ENCODE peak calls at places on chromosomes 16 and 17, in four cellular contexts. E is fibroblast of villous mesenchyme, Z is fibroblast of pulmonary artery, I is left ventricle myocardium inferior. C is an unnamed sample.

GRCh38 chr16:23807028-23807427 is 28.8 kb upstream of the PRKCB start:
- DNase-seq in E (no peak), Z (no peak), I (no peak), C (no peak)

GRCh38 chr16:74999208-74999682 is 421 bp downstream of the ZNRF1 start:
- DNase-seq in E (no peak), Z (no peak), I (peak; percentile 34), C (peak; percentile 6)

GRCh38 chr17:41406205-41406604 is 8.8 kb upstream of the KRT31 start:
- DNase-seq in E (no peak), Z (no peak), I (no peak), C (no peak)

GRCh38 chr17:49358638-49359247 is 3.3 kb downstream of the ZNF652 start:
- DNase-seq in E (no peak), Z (no peak), I (no peak), C (peak; percentile 37)

GRCh38 chr16:65782537-65783290 is 583.8 kb upstream of the CDH5 start:
- DNase-seq in E (peak; percentile 48), Z (peak; percentile 83), I (no peak), C (peak; percentile 97)

GRCh38 chr17:38798614-38799500 is 499 bp downstream of the PIP4K2B start:
- DNase-seq in E (peak; percentile 58), Z (peak; percentile 47), I (peak; percentile 58), C (peak; percentile 42)

GRCh38 chr16:55506708-55507107 is 2.2 kb upstream of the LPCAT2 start:
- DNase-seq in E (no peak), Z (no peak), I (no peak), C (no peak)

GRCh38 chr16:26795184-26795583 is 271.5 kb upstream of the C16orf82 start:
- DNase-seq in E (no peak), Z (no peak), I (no peak), C (no peak)

GRCh38 chr16:54576776-54577175 is 290.2 kb upstream of the IRX3 start:
- DNase-seq in E (no peak), Z (no peak), I (no peak), C (no peak)

GRCh38 chr16:75105306-75106061 is 11.1 kb downstream of the LDHD start:
- DNase-seq in E (peak; percentile 89), Z (peak; percentile 30), I (peak; percentile 57), C (no peak)

GRCh38 chr17:28992202-28992601 is 13.6 kb downstream of the SEZ6 start:
- DNase-seq in E (no peak), Z (no peak), I (no peak), C (no peak)

GRCh38 chr17:66403846-66404597 is 101.6 kb downstream of the PRKCA start:
- DNase-seq in E (peak; percentile 48), Z (peak; percentile 31), I (no peak), C (no peak)

GRCh38 chr17:32998111-32998892 is 6.7 kb downstream of the SPACA3 start:
- DNase-seq in E (peak; percentile 79), Z (peak; percentile 67), I (peak; percentile 69), C (peak; percentile 68)

GRCh38 chr16:30786936-30787612 is at the start of gene ZNF629:
- DNase-seq in E (peak; percentile 70), Z (peak; percentile 70), I (peak; percentile 73), C (peak; percentile 74)

GRCh38 chr17:32265192-32265895 is at the start of gene RHBDL3:
- DNase-seq in E (no peak), Z (no peak), I (peak; percentile 43), C (no peak)

GRCh38 chr16:56866955-56867830 is 2.2 kb downstream of the SLC12A3 start:
- DNase-seq in E (peak; percentile 75), Z (peak; percentile 82), I (no peak), C (peak; percentile 86)

GRCh38 chr17:40857535-40857934 is 9.5 kb downstream of the KRT12 start:
- DNase-seq in E (peak; percentile 48), Z (no peak), I (peak; percentile 14), C (peak; percentile 74)

GRCh38 chr17:15422392-15422957 is 44.9 kb downstream of the CDRT4 start:
- DNase-seq in E (no peak), Z (no peak), I (no peak), C (no peak)

GRCh38 chr17:14297161-14297851 is 3.6 kb upstream of the HS3ST3B1 start:
- DNase-seq in E (peak; percentile 58), Z (peak; percentile 60), I (peak; percentile 21), C (peak; percentile 64)

GRCh38 chr16:61814716-61815347 is 221.4 kb downstream of the CDH8 start:
- DNase-seq in E (no peak), Z (no peak), I (no peak), C (no peak)

GRCh38 chr16:62516001-62516400 is 479.8 kb upstream of the CDH8 start:
- DNase-seq in E (no peak), Z (no peak), I (no peak), C (no peak)

GRCh38 chr17:82974136-82974952 is 105.1 kb upstream of the METRNL start:
- DNase-seq in E (no peak), Z (no peak), I (no peak), C (no peak)

GRCh38 chr16:17578921-17579876 is 108.4 kb upstream of the XYLT1 start:
- DNase-seq in E (peak; percentile 86), Z (peak; percentile 71), I (no peak), C (peak; percentile 91)

GRCh38 chr17:51423421-51424160 is 163.2 kb downstream of the UTP18 start:
- DNase-seq in E (no peak), Z (no peak), I (no peak), C (no peak)

GRCh38 chr16:12976936-12977335 is 75.5 kb downstream of the SHISA9 start:
- DNase-seq in E (no peak), Z (no peak), I (no peak), C (no peak)

GRCh38 chr16:64780445-64780844 is 341.4 kb downstream of the CDH11 start:
- DNase-seq in E (no peak), Z (no peak), I (no peak), C (no peak)

GRCh38 chr16:54061454-54061853 is 225.1 kb downstream of the IRX3 start:
- DNase-seq in E (no peak), Z (no peak), I (no peak), C (no peak)

GRCh38 chr17:70365098-70365583 is 195.8 kb downstream of the KCNJ2 start:
- DNase-seq in E (peak; percentile 8), Z (peak; percentile 11), I (no peak), C (peak; percentile 11)

GRCh38 chr16:85326113-85326793 is 214.0 kb upstream of the CIBAR2 start:
- DNase-seq in E (peak; percentile 80), Z (peak; percentile 29), I (no peak), C (no peak)

GRCh38 chr16:983044-984030 is 1.8 kb downstream of the SOX8 start:
- DNase-seq in E (no peak), Z (no peak), I (no peak), C (no peak)

GRCh38 chr17:28926786-28927185 is 23.9 kb upstream of the DHRS13 start:
- DNase-seq in E (peak; percentile 60), Z (no peak), I (no peak), C (no peak)

GRCh38 chr16:392450-393027 is 4.5 kb upstream of the NME4 start:
- DNase-seq in E (no peak), Z (no peak), I (no peak), C (no peak)

GRCh38 chr17:78175643-78175981 is 7.2 kb downstream of the SYNGR2 start:
- DNase-seq in E (no peak), Z (no peak), I (no peak), C (no peak)

GRCh38 chr17:78174332-78174869 is 6.0 kb downstream of the SYNGR2 start:
- DNase-seq in E (no peak), Z (no peak), I (peak; percentile 85), C (no peak)

GRCh38 chr17:78176548-78177025 is 8.2 kb downstream of the SYNGR2 start:
- DNase-seq in E (peak; percentile 49), Z (peak; percentile 51), I (peak; percentile 73), C (peak; percentile 49)

GRCh38 chr17:78173025-78173715 is 4.8 kb downstream of the SYNGR2 start:
- DNase-seq in E (no peak), Z (no peak), I (no peak), C (no peak)

DNA sequence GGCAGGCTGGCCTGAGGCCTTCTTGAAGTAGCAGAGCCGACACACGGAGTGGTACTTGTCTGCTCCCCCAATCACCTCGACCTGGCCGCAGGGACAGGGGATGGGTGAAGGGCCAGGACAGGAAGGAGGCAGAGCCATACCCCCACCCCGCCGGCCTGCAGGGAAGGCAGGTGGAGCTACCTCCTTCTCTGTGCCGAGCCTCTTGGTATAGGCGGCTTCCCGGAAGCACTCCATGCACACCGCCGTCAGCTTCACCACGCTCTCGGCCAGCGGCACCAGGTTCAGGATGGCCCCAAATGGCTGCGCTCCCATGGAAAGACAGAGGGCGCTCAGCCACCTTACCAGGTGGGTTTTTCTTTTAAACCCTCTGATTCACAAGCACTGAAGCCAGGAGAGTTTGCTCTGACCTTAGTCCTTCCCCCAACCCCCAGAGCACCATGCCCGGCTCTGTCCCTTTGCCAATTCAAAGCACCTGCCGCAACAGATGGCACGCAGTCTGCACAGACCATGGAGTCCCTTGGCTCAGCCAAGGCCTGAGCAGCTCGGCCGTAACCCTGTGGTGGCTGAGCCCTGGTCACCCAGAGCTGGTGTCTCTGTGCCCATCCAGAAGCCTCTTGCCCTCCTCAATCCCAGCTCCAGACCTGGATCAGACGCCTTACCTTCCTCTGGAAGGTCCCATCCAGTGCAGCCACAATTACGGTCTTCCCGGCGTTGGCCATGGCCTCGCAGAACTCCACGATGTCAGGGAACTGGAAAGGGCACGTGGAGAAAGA is 6.7 kb downstream of the SYNGR2 start:
- DNase-seq in E (no peak), Z (no peak), I (no peak), C (no peak)
- TF ChIP-seq CTCF in E (no peak), Z (no peak), I (no peak), C (no peak)

GRCh38 chr17:75034236-75034908 is 12.4 kb downstream of the ATP5PD start:
- DNase-seq in E (peak; percentile 83), Z (peak; percentile 88), I (peak; percentile 83), C (peak; percentile 87)
- TF ChIP-seq CTCF in E (no peak), Z (peak; percentile 4), I (no peak), C (peak; percentile 27)

GRCh38 chr17:75240394-75241142 is 20.8 kb downstream of the GGA3 start:
- DNase-seq in E (peak; percentile 39), Z (peak; percentile 37), I (no peak), C (peak; percentile 68)
- TF ChIP-seq CTCF in E (peak; percentile 84), Z (peak; percentile 73), I (peak; percentile 48), C (peak; percentile 75)

DNA sequence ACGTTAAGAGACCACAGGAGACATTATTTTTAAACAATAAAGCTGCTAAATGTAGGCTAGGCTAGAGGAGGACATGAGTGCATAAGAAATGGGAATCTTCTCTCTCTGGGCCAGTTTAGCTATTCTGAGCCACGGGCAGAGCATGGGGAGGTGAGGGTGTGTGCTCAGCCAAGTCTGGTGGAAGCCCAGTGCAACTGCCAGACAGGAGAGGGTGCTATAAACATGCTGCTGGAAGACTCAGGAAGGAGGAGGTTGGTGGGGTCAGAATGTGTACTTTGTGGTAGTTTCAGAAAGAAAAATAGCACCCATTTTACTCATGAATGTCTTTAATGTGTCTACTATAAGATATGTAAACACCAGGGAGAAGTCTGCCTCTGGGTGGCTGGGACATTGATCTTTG is 5.9 kb upstream of the SDK2 start:
- DNase-seq in E (no peak), Z (no peak), I (no peak), C (no peak)
- TF ChIP-seq CTCF in E (peak; percentile 19), Z (no peak), I (peak; percentile 53), C (no peak)

C was measured in fibroblast of the aortic adventitia.